ENCODE peak calls at places on chromosome 5, in five cellular contexts. One of them, this sample, is unnamed.

GRCh38 chr5:135072357-135073247 is 38.6 kb upstream of the PITX1 start:
- DNase-seq in HepG2: no peak
- DNase-seq in A549: no peak
- DNase-seq in K562: no peak
- DNase-seq in H1: peak; percentile 58
- DNase-seq in this sample: no peak

GRCh38 chr5:65151632-65152031 is 330.1 kb downstream of the ADAMTS6 start:
- DNase-seq in K562: no peak
- DNase-seq in H1: no peak
- DNase-seq in A549: peak; percentile 23
- DNase-seq in HepG2: peak; percentile 80
- DNase-seq in this sample: no peak

GRCh38 chr5:138000102-138000723 is 32.7 kb downstream of the FAM13B start:
- DNase-seq in HepG2: peak; percentile 77
- DNase-seq in A549: peak; percentile 86
- DNase-seq in K562: no peak
- DNase-seq in H1: no peak
- DNase-seq in this sample: peak; percentile 11

GRCh38 chr5:127076730-127077129 is 3.4 kb upstream of the C5orf63 start:
- DNase-seq in K562: no peak
- DNase-seq in HepG2: no peak
- DNase-seq in A549: no peak
- DNase-seq in H1: no peak
- DNase-seq in this sample: peak; percentile 87

GRCh38 chr5:169195601-169196000 is 105.3 kb downstream of the SLIT3 start:
- DNase-seq in HepG2: no peak
- DNase-seq in H1: no peak
- DNase-seq in K562: no peak
- DNase-seq in A549: no peak
- DNase-seq in this sample: no peak

GRCh38 chr5:7795311-7795710 is 55.6 kb downstream of the CFAP90 start:
- DNase-seq in H1: no peak
- DNase-seq in K562: no peak
- DNase-seq in A549: no peak
- DNase-seq in HepG2: no peak
- DNase-seq in this sample: no peak

GRCh38 chr5:31333475-31333874 is 140.0 kb downstream of the CDH6 start:
- DNase-seq in H1: no peak
- DNase-seq in HepG2: no peak
- DNase-seq in A549: no peak
- DNase-seq in K562: no peak
- DNase-seq in this sample: no peak

GRCh38 chr5:60503771-60504170 is 196.2 kb downstream of the DEPDC1B start:
- DNase-seq in K562: no peak
- DNase-seq in A549: no peak
- DNase-seq in H1: no peak
- DNase-seq in HepG2: no peak
- DNase-seq in this sample: no peak

GRCh38 chr5:134873494-134873893 is 677 bp upstream of the TXNDC15 start:
- DNase-seq in H1: no peak
- DNase-seq in HepG2: no peak
- DNase-seq in K562: peak; percentile 28
- DNase-seq in A549: no peak
- DNase-seq in this sample: no peak

GRCh38 chr5:143056792-143057579 is 286.8 kb downstream of the ARHGAP26 start:
- DNase-seq in K562: no peak
- DNase-seq in HepG2: no peak
- DNase-seq in H1: no peak
- DNase-seq in A549: no peak
- DNase-seq in this sample: no peak

GRCh38 chr5:174596429-174596828 is 128.0 kb upstream of the MSX2 start:
- DNase-seq in A549: no peak
- DNase-seq in K562: no peak
- DNase-seq in H1: no peak
- DNase-seq in HepG2: no peak
- DNase-seq in this sample: no peak

GRCh38 chr5:32435416-32435815 is 9.1 kb downstream of the ZFR start:
- DNase-seq in H1: no peak
- DNase-seq in HepG2: no peak
- DNase-seq in K562: no peak
- DNase-seq in A549: no peak
- DNase-seq in this sample: no peak

GRCh38 chr5:4837489-4838058 is 302.6 kb upstream of the ADAMTS16 start:
- DNase-seq in HepG2: no peak
- DNase-seq in H1: no peak
- DNase-seq in A549: no peak
- DNase-seq in K562: no peak
- DNase-seq in this sample: no peak

GRCh38 chr5:103849934-103850333 is 287.3 kb upstream of the NUDT12 start:
- DNase-seq in HepG2: no peak
- DNase-seq in H1: no peak
- DNase-seq in K562: no peak
- DNase-seq in A549: peak; percentile 76
- DNase-seq in this sample: no peak

GRCh38 chr5:23314827-23315226 is 192.6 kb upstream of the PRDM9 start:
- DNase-seq in HepG2: no peak
- DNase-seq in H1: no peak
- DNase-seq in A549: peak; percentile 26
- DNase-seq in K562: no peak
- DNase-seq in this sample: no peak

GRCh38 chr5:144582046-144582445 is 411.4 kb downstream of the KCTD16 start:
- DNase-seq in K562: no peak
- DNase-seq in H1: no peak
- DNase-seq in A549: no peak
- DNase-seq in HepG2: no peak
- DNase-seq in this sample: no peak

GRCh38 chr5:144436007-144436406 is 265.3 kb downstream of the KCTD16 start:
- DNase-seq in K562: no peak
- DNase-seq in A549: no peak
- DNase-seq in H1: no peak
- DNase-seq in HepG2: no peak
- DNase-seq in this sample: no peak

GRCh38 chr5:139381837-139382361 is 1.2 kb downstream of the SLC23A1 start:
- DNase-seq in H1: no peak
- DNase-seq in A549: no peak
- DNase-seq in HepG2: no peak
- DNase-seq in K562: no peak
- DNase-seq in this sample: no peak

GRCh38 chr5:14463629-14464028 is 118.0 kb upstream of the OTULINL start:
- DNase-seq in A549: peak; percentile 81
- DNase-seq in HepG2: no peak
- DNase-seq in H1: no peak
- DNase-seq in K562: no peak
- DNase-seq in this sample: peak; percentile 96

GRCh38 chr5:178373711-178374110 is 141.1 kb upstream of the PHYKPL start:
- DNase-seq in A549: no peak
- DNase-seq in HepG2: no peak
- DNase-seq in H1: no peak
- DNase-seq in K562: no peak
- DNase-seq in this sample: no peak

GRCh38 chr5:93622240-93622885 is 39.3 kb downstream of the NR2F1 start:
- DNase-seq in HepG2: peak; percentile 46
- DNase-seq in H1: no peak
- DNase-seq in A549: peak; percentile 71
- DNase-seq in K562: no peak
- DNase-seq in this sample: no peak

GRCh38 chr5:157431544-157432200 is 28.3 kb upstream of the NIPAL4 start:
- DNase-seq in H1: no peak
- DNase-seq in A549: peak; percentile 63
- DNase-seq in HepG2: peak; percentile 34
- DNase-seq in K562: no peak
- DNase-seq in this sample: peak; percentile 64

GRCh38 chr5:69276422-69277174 is 41.9 kb downstream of the CDK7 start:
- DNase-seq in K562: no peak
- DNase-seq in H1: no peak
- DNase-seq in HepG2: peak; percentile 87
- DNase-seq in A549: peak; percentile 33
- DNase-seq in this sample: no peak

GRCh38 chr5:169632946-169633345 is 4.1 kb upstream of the DOCK2 start:
- DNase-seq in K562: no peak
- DNase-seq in H1: no peak
- DNase-seq in HepG2: no peak
- DNase-seq in A549: no peak
- DNase-seq in this sample: no peak

GRCh38 chr5:127562252-127562651 is 44.8 kb downstream of the PRRC1 start:
- DNase-seq in HepG2: peak; percentile 16
- DNase-seq in K562: no peak
- DNase-seq in A549: peak; percentile 29
- DNase-seq in H1: no peak
- DNase-seq in this sample: peak; percentile 12

GRCh38 chr5:132499440-132500243 is 9.1 kb upstream of the IRF1 start:
- DNase-seq in A549: no peak
- DNase-seq in HepG2: no peak
- DNase-seq in H1: peak; percentile 35
- DNase-seq in K562: no peak
- DNase-seq in this sample: no peak

GRCh38 chr5:180100621-180101450 is 29.3 kb upstream of the RNF130 start:
- DNase-seq in HepG2: no peak
- DNase-seq in A549: no peak
- DNase-seq in H1: peak; percentile 41
- DNase-seq in K562: no peak
- DNase-seq in this sample: no peak

GRCh38 chr5:32109236-32109635 is 64.9 kb downstream of the GOLPH3 start:
- DNase-seq in HepG2: no peak
- DNase-seq in A549: no peak
- DNase-seq in K562: no peak
- DNase-seq in H1: no peak
- DNase-seq in this sample: peak; percentile 61

GRCh38 chr5:134188092-134188491 is 11.3 kb upstream of the SKP1 start:
- DNase-seq in HepG2: no peak
- DNase-seq in H1: no peak
- DNase-seq in K562: no peak
- DNase-seq in A549: no peak
- DNase-seq in this sample: no peak

GRCh38 chr5:147666419-147666818 is 116.1 kb downstream of the JAKMIP2 start:
- DNase-seq in K562: no peak
- DNase-seq in H1: no peak
- DNase-seq in A549: no peak
- DNase-seq in HepG2: no peak
- DNase-seq in this sample: no peak

GRCh38 chr5:76524872-76525271 is 98.3 kb downstream of the F2RL2 start:
- DNase-seq in A549: no peak
- DNase-seq in H1: no peak
- DNase-seq in HepG2: no peak
- DNase-seq in K562: no peak
- DNase-seq in this sample: no peak
- H3K27ac ChIP-seq in A549: no peak overlapping the region
- H3K27ac ChIP-seq in H1: no peak overlapping the region
- H3K27ac ChIP-seq in HepG2: no peak overlapping the region
- H3K27ac ChIP-seq in K562: no peak overlapping the region
- H3K27ac ChIP-seq in this sample: no peak overlapping the region

GRCh38 chr5:116574682-116575634 is at the start of gene SEMA6A:
- DNase-seq in K562: peak; percentile 22
- DNase-seq in A549: peak; percentile 82
- DNase-seq in H1: peak; percentile 98
- DNase-seq in HepG2: peak; percentile 61
- DNase-seq in this sample: peak; percentile 91

GRCh38 chr5:116573279-116573616 is 1.4 kb downstream of the SEMA6A start:
- DNase-seq in K562: no peak
- DNase-seq in HepG2: no peak
- DNase-seq in H1: peak; percentile 55
- DNase-seq in A549: peak; percentile 7
- DNase-seq in this sample: peak; percentile 18

GRCh38 chr5:116572375-116573278 is 2.0 kb downstream of the SEMA6A start:
- DNase-seq in H1: peak; percentile 64
- DNase-seq in HepG2: no peak
- DNase-seq in A549: peak; percentile 5
- DNase-seq in K562: no peak
- DNase-seq in this sample: peak; percentile 25

GRCh38 chr5:116575635-116576042 is 1.0 kb upstream of the SEMA6A start:
- DNase-seq in H1: peak; percentile 73
- DNase-seq in HepG2: no peak
- DNase-seq in A549: no peak
- DNase-seq in K562: no peak
- DNase-seq in this sample: peak; percentile 48

DNA sequence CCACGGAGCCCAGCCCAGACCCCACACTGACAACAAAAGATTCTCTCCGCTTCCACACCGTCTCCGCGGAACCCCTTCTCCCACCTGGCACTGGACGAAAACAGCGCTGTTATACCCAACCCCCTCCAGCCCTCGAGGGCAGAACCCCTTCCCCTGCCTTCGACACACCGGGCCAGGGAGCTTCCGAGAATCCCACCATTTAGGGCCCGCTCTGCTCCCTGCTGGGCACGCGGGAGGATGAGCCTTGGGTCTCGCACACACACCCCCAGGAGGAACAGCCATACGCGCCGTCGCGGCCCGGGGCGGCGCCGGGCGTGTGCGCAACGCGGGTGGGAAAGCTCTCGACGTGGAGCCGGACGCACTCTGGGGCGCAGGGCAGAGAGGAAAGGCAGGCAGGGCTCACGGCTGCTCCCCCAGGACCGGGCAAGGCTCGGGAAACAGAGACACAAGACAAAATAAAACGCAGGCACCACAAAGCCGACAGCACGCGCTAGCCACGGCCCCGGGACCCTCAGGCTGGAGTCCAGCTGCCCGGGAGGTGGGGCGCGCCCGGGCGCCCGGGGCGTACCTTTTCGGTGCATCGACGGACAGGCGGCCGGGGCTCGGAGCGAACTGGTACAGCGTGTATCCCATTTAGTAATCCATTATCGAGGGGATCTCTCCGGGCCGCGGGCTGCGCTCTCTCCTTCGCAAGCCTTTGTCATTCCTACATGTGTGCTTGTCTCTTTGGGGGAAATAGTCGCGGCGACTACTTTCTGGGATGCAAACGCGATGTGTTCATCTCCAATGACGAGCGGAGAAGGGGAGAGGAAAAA is 799 bp downstream of the SEMA6A start:
- DNase-seq in H1: no peak
- DNase-seq in A549: peak; percentile 7
- DNase-seq in HepG2: no peak
- DNase-seq in K562: no peak
- DNase-seq in this sample: peak; percentile 17
- TF ChIP-seq JUN in H1: no peak
- TF ChIP-seq JUN in A549: no peak
- TF ChIP-seq JUN in HepG2: no peak
- TF ChIP-seq JUN in K562: no peak
- TF ChIP-seq JUN in this sample: no peak

GRCh38 chr5:154166901-154167791 is 23.4 kb upstream of the GALNT10 start:
- DNase-seq in HepG2: no peak
- DNase-seq in H1: no peak
- DNase-seq in K562: no peak
- DNase-seq in A549: no peak
- DNase-seq in this sample: no peak
- H3K27ac ChIP-seq in HepG2: no peak overlapping the region
- H3K27ac ChIP-seq in H1: peak overlapping the region; percentile 39
- H3K27ac ChIP-seq in K562: no peak overlapping the region
- H3K27ac ChIP-seq in A549: no peak overlapping the region
- H3K27ac ChIP-seq in this sample: no peak overlapping the region

DNA sequence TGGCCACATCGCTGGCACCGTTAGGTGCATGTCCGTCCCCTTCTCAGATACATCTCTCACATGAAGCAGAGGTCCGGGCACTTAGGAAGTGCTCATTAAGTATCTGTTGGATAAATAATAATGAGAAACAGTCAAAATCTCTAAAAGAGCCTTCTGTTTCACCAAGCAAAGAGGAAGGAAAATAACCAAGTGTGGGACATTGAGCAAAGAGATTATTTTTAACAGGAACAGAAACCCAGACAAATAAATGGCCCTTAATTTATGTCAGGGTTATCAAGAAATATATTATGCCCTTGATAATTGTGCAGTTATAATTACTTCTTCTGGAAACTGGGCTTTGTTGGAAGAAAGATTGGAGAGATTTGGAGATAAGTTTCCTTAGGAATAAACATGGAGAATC is 85.9 kb upstream of the ADRB2 start:
- DNase-seq in H1: no peak
- DNase-seq in HepG2: no peak
- DNase-seq in A549: no peak
- DNase-seq in K562: no peak
- DNase-seq in this sample: no peak
- TF ChIP-seq JUN in H1: no peak
- TF ChIP-seq JUN in HepG2: no peak
- TF ChIP-seq JUN in A549: no peak
- TF ChIP-seq JUN in K562: no peak
- TF ChIP-seq JUN in this sample: no peak